ENCODE peak calls at places on chromosomes 11 and 22, in seven cellular contexts. Q is skeletal muscle cell, K is choroid plexus epithelial cell, Z is H54, S is fibroblast of lung, Y is B cell, D is mammary epithelial cell. R is an unnamed sample.
A peak's percentile ranks its signal among the peaks of the same experiment; 100 is the strongest.

GRCh38 chr11:12201016-12201985 is 90.9 kb downstream of the MICAL2 start:
- DNase-seq in Q (peak; percentile 83), K (peak; percentile 80), Z (no peak), S (peak; percentile 77), Y (no peak), D (peak; percentile 55), R (peak; percentile 78)

GRCh38 chr22:39297490-39298193 is 21.8 kb downstream of the RPL3 start:
- DNase-seq in Q (no peak), K (no peak), Z (no peak), S (no peak), Y (no peak), D (no peak), R (no peak)

GRCh38 chr11:6405039-6405667 is 13.7 kb downstream of the APBB1 start:
- DNase-seq in Q (no peak), K (peak; percentile 34), Z (no peak), S (no peak), Y (no peak), D (no peak), R (no peak)

GRCh38 chr11:117631336-117632090 is 165.5 kb downstream of the DSCAML1 start:
- DNase-seq in Q (no peak), K (peak; percentile 4), Z (no peak), S (no peak), Y (no peak), D (no peak), R (no peak)

GRCh38 chr11:17351510-17352176 is at the start of gene NCR3LG1:
- DNase-seq in Q (peak; percentile 43), K (peak; percentile 81), Z (no peak), S (peak; percentile 78), Y (peak; percentile 71), D (peak; percentile 72), R (peak; percentile 66)

GRCh38 chr22:45869448-45869847 is 107.5 kb downstream of the WNT7B start:
- DNase-seq in Q (no peak), K (no peak), Z (no peak), S (no peak), Y (no peak), D (no peak), R (no peak)

GRCh38 chr11:5335166-5335565 is 8.2 kb downstream of the OR51B5 start:
- DNase-seq in Q (no peak), K (no peak), Z (no peak), S (no peak), Y (no peak), D (no peak), R (no peak)

GRCh38 chr11:60978546-60979380 is 7.3 kb downstream of the CD6 start:
- DNase-seq in Q (no peak), K (no peak), Z (no peak), S (no peak), Y (no peak), D (peak; percentile 95), R (peak; percentile 32)

GRCh38 chr11:64569300-64569970 is 21.6 kb upstream of the SLC22A12 start:
- DNase-seq in Q (no peak), K (no peak), Z (no peak), S (no peak), Y (no peak), D (no peak), R (no peak)

GRCh38 chr22:32824531-32825315 is 23.2 kb downstream of the TIMP3 start:
- DNase-seq in Q (no peak), K (peak; percentile 28), Z (no peak), S (no peak), Y (no peak), D (no peak), R (no peak)

GRCh38 chr22:45200862-45201511 is 37.3 kb downstream of the NUP50 start:
- DNase-seq in Q (peak; percentile 61), K (peak; percentile 84), Z (no peak), S (peak; percentile 78), Y (no peak), D (peak; percentile 17), R (no peak)

GRCh38 chr11:123434262-123434661 is 4.2 kb downstream of the GRAMD1B start:
- DNase-seq in Q (no peak), K (peak; percentile 36), Z (no peak), S (no peak), Y (no peak), D (no peak), R (no peak)

GRCh38 chr11:125192717-125193116 is 28.2 kb downstream of the PKNOX2 start:
- DNase-seq in Q (no peak), K (no peak), Z (no peak), S (no peak), Y (no peak), D (no peak), R (no peak)

GRCh38 chr11:3108183-3108721 is 51.0 kb upstream of the CARS1 start:
- DNase-seq in Q (no peak), K (no peak), Z (no peak), S (no peak), Y (no peak), D (no peak), R (no peak)

GRCh38 chr11:71330349-71330748 is 78.0 kb upstream of the SHANK2 start:
- DNase-seq in Q (no peak), K (no peak), Z (no peak), S (no peak), Y (no peak), D (no peak), R (no peak)

GRCh38 chr22:32949719-32950118 is 108.5 kb downstream of the SYN3 start:
- DNase-seq in Q (no peak), K (peak; percentile 34), Z (no peak), S (no peak), Y (no peak), D (no peak), R (no peak)

GRCh38 chr11:104060820-104061219 is 24.4 kb downstream of the DDI1 start:
- DNase-seq in Q (no peak), K (no peak), Z (no peak), S (no peak), Y (no peak), D (no peak), R (no peak)

GRCh38 chr11:65879622-65880021 is at the start of gene CTSW:
- DNase-seq in Q (no peak), K (no peak), Z (no peak), S (no peak), Y (no peak), D (no peak), R (no peak)

GRCh38 chr11:57762235-57762866 is 749 bp downstream of the CTNND1 start:
- DNase-seq in Q (no peak), K (no peak), Z (no peak), S (no peak), Y (no peak), D (no peak), R (peak; percentile 41)

GRCh38 chr11:134026655-134027343 is 42.1 kb upstream of the JAM3 start:
- DNase-seq in Q (no peak), K (no peak), Z (no peak), S (no peak), Y (no peak), D (peak; percentile 9), R (no peak)

GRCh38 chr11:19077965-19078364 is 17.4 kb upstream of the MRGPRX2 start:
- DNase-seq in Q (no peak), K (no peak), Z (no peak), S (no peak), Y (no peak), D (no peak), R (no peak)

GRCh38 chr11:78080084-78080817 is 589 bp upstream of the NDUFC2 start:
- DNase-seq in Q (no peak), K (no peak), Z (no peak), S (no peak), Y (no peak), D (no peak), R (no peak)

GRCh38 chr22:46587067-46587471 is 33.1 kb upstream of the GRAMD4 start:
- DNase-seq in Q (no peak), K (no peak), Z (no peak), S (no peak), Y (peak; percentile 80), D (no peak), R (no peak)

GRCh38 chr11:126194121-126194543 is 17.3 kb downstream of the RPUSD4 start:
- DNase-seq in Q (no peak), K (peak; percentile 74), Z (no peak), S (peak; percentile 74), Y (no peak), D (peak; percentile 16), R (peak; percentile 58)

GRCh38 chr11:61828629-61829407 is 718 bp downstream of the FADS2 start:
- DNase-seq in Q (no peak), K (peak; percentile 58), Z (no peak), S (peak; percentile 27), Y (peak; percentile 80), D (peak; percentile 7), R (peak; percentile 75)

GRCh38 chr11:1574256-1575242 is 2.5 kb upstream of the DUSP8 start:
- DNase-seq in Q (no peak), K (peak; percentile 44), Z (peak; percentile 75), S (peak; percentile 49), Y (peak; percentile 87), D (peak; percentile 24), R (peak; percentile 82)

GRCh38 chr22:42905217-42905616 is 48.1 kb upstream of the ARFGAP3 start:
- DNase-seq in Q (no peak), K (no peak), Z (no peak), S (no peak), Y (no peak), D (no peak), R (no peak)

GRCh38 chr11:20623258-20623657 is 23.9 kb downstream of the SLC6A5 start:
- DNase-seq in Q (no peak), K (no peak), Z (no peak), S (no peak), Y (no peak), D (no peak), R (no peak)

GRCh38 chr11:61554172-61554988 is 26.5 kb downstream of the SYT7 start:
- DNase-seq in Q (no peak), K (no peak), Z (no peak), S (no peak), Y (no peak), D (no peak), R (no peak)

GRCh38 chr22:36323182-36323854 is 64.4 kb downstream of the MYH9 start:
- DNase-seq in Q (no peak), K (peak; percentile 82), Z (no peak), S (peak; percentile 93), Y (no peak), D (no peak), R (peak; percentile 68)

GRCh38 chr11:109522116-109522755 is 100.2 kb downstream of the C11orf87 start:
- DNase-seq in Q (no peak), K (no peak), Z (no peak), S (no peak), Y (no peak), D (no peak), R (no peak)

GRCh38 chr22:30636226-30637077 is 871 bp downstream of the SLC35E4 start:
- DNase-seq in Q (no peak), K (no peak), Z (no peak), S (no peak), Y (no peak), D (peak; percentile 47), R (no peak)

GRCh38 chr22:31160328-31160978 is 471 bp downstream of the RNF185 start:
- DNase-seq in Q (no peak), K (peak; percentile 42), Z (no peak), S (peak; percentile 31), Y (no peak), D (no peak), R (peak; percentile 42)

GRCh38 chr11:104148074-104148473 is 15.9 kb downstream of the PDGFD start:
- DNase-seq in Q (peak; percentile 58), K (peak; percentile 72), Z (no peak), S (peak; percentile 90), Y (no peak), D (peak; percentile 67), R (no peak)

GRCh38 chr22:25898707-25899365 is 156.8 kb downstream of the MYO18B start:
- DNase-seq in Q (no peak), K (no peak), Z (peak; percentile 15), S (no peak), Y (no peak), D (no peak), R (no peak)

GRCh38 chr11:22809893-22810292 is 19.7 kb downstream of the SVIP start:
- DNase-seq in Q (no peak), K (no peak), Z (no peak), S (no peak), Y (no peak), D (no peak), R (no peak)

GRCh38 chr11:11010624-11011127 is 152.8 kb upstream of the ZBED5 start:
- DNase-seq in Q (no peak), K (peak; percentile 12), Z (no peak), S (peak; percentile 20), Y (no peak), D (peak; percentile 33), R (peak; percentile 64)

GRCh38 chr11:10584071-10584501 is 15.6 kb upstream of the LYVE1 start:
- DNase-seq in Q (no peak), K (peak; percentile 65), Z (no peak), S (peak; percentile 86), Y (no peak), D (no peak), R (peak; percentile 43)